ENCODE peak calls at places on chromosomes 5 and 9, in eight cellular contexts. X is stromal cell of bone marrow; V is adipocyte; O is brain microvascular endothelial cell; I is activated CD4-positive, alpha-beta T cell treated with anti-CD3 and anti-CD28 coated beads, Interleukin-2, amount 50 U/mL, for 1 hour; G is T-helper 9 cell; D is T-helper 1 cell; B is neural crest cell. R is an unnamed sample.
A peak's percentile ranks its signal among the peaks of the same experiment; 100 is the strongest.

GRCh38 chr5:112420111-112420864 is 1.2 kb upstream of the EPB41L4A start:
- DNase-seq in X (peak; percentile 36), V (peak; percentile 62), O (peak; percentile 38), I (no peak), G (no peak), D (no peak), B (peak; percentile 80), R (no peak)

GRCh38 chr5:38601133-38601842 is 44.8 kb upstream of the LIFR start:
- DNase-seq in X (peak; percentile 45), V (no peak), O (no peak), I (no peak), G (no peak), D (no peak), B (no peak), R (no peak)

GRCh38 chr9:27572918-27573698 is at the start of gene C9orf72:
- DNase-seq in X (peak; percentile 31), V (peak; percentile 87), O (peak; percentile 36), I (peak; percentile 86), G (peak; percentile 85), D (peak; percentile 64), B (peak; percentile 66), R (peak; percentile 87)

GRCh38 chr9:109971226-109971625 is 191.2 kb downstream of the PALM2AKAP2 start:
- DNase-seq in X (no peak), V (no peak), O (no peak), I (no peak), G (no peak), D (no peak), B (no peak), R (no peak)

GRCh38 chr5:88883566-88884434 is 816 bp upstream of the MEF2C start:
- DNase-seq in X (peak; percentile 74), V (peak; percentile 89), O (peak; percentile 76), I (no peak), G (no peak), D (no peak), B (peak; percentile 50), R (no peak)

GRCh38 chr5:98780390-98780789 is 6.9 kb downstream of the RGMB start:
- DNase-seq in X (no peak), V (no peak), O (peak; percentile 31), I (no peak), G (no peak), D (no peak), B (no peak), R (no peak)

GRCh38 chr5:53643445-53643844 is 83.0 kb downstream of the NDUFS4 start:
- DNase-seq in X (no peak), V (no peak), O (no peak), I (no peak), G (no peak), D (no peak), B (no peak), R (no peak)

GRCh38 chr5:157343842-157344790 is 78.2 kb downstream of the CYFIP2 start:
- DNase-seq in X (no peak), V (no peak), O (no peak), I (no peak), G (no peak), D (no peak), B (no peak), R (no peak)

GRCh38 chr9:109456811-109457210 is 41.3 kb downstream of the PTPN3 start:
- DNase-seq in X (no peak), V (no peak), O (no peak), I (no peak), G (no peak), D (no peak), B (no peak), R (no peak)

R was measured in CD8-positive, alpha-beta memory T cell.